ENCODE peak calls at places on chromosomes 6 and 20, in six cellular contexts. S, I, L, E, A and U are unnamed samples.

GRCh38 chr6:155882527-155883333 is 427.1 kb upstream of the NOX3 start:
- DNase-seq in L (no peak), E (no peak), S (no peak), A (no peak), I (no peak), U (no peak)

GRCh38 chr6:33904050-33904827 is 100.4 kb upstream of the MLN start:
- DNase-seq in S (peak; percentile 81), A (peak; percentile 35), I (no peak), E (peak; percentile 89), L (peak; percentile 34), U (peak; percentile 5)

GRCh38 chr20:1468117-1468624 is 1.5 kb upstream of the NSFL1C start:
- DNase-seq in I (no peak), E (no peak), S (no peak), A (no peak), L (no peak), U (no peak)

GRCh38 chr20:64111841-64112641 is 4.7 kb upstream of the NPBWR2 start:
- DNase-seq in L (peak; percentile 37), S (no peak), I (peak; percentile 91), A (no peak), E (peak; percentile 71), U (no peak)

GRCh38 chr6:2630362-2630761 is 120.4 kb downstream of the MYLK4 start:
- DNase-seq in E (no peak), L (no peak), A (peak; percentile 57), S (no peak), I (no peak), U (no peak)

GRCh38 chr20:36885355-36885754 is 9.4 kb downstream of the TLDC2 start:
- DNase-seq in A (no peak), I (no peak), E (no peak), L (no peak), S (no peak), U (no peak)

GRCh38 chr6:169427856-169428255 is 174.2 kb upstream of the THBS2 start:
- DNase-seq in L (no peak), S (no peak), E (no peak), I (no peak), A (peak; percentile 40), U (no peak)

GRCh38 chr20:58890454-58891075 is 38.0 kb downstream of the GNAS start:
- DNase-seq in L (peak; percentile 83), S (peak; percentile 78), E (peak; percentile 94), I (peak; percentile 90), A (peak; percentile 75), U (no peak)

GRCh38 chr20:1624811-1625690 is 5.2 kb upstream of the SIRPB1 start:
- DNase-seq in S (no peak), I (no peak), L (no peak), E (no peak), A (no peak), U (no peak)

GRCh38 chr6:141123084-141123483 is 1009.6 kb upstream of the GJE1 start:
- DNase-seq in S (no peak), I (no peak), E (no peak), L (no peak), A (no peak), U (no peak)

GRCh38 chr6:166313255-166314070 is 5.3 kb upstream of the PRR18 start:
- DNase-seq in I (peak; percentile 65), E (no peak), L (no peak), A (peak; percentile 36), S (peak; percentile 51), U (no peak)

GRCh38 chr6:56021943-56022342 is 146.6 kb upstream of the BMP5 start:
- DNase-seq in S (no peak), E (no peak), I (peak; percentile 25), A (no peak), L (no peak), U (no peak)

GRCh38 chr6:99810942-99811633 is 182.9 kb downstream of the MCHR2 start:
- DNase-seq in E (no peak), S (no peak), A (no peak), L (peak; percentile 53), I (no peak), U (no peak)

GRCh38 chr6:41824571-41825569 is 37.4 kb downstream of the TOMM6 start:
- DNase-seq in E (no peak), L (no peak), I (no peak), S (no peak), A (no peak), U (no peak)

GRCh38 chr20:33415948-33416347 is 14.6 kb upstream of the CDK5RAP1 start:
- DNase-seq in I (peak; percentile 64), S (no peak), E (no peak), L (no peak), A (peak; percentile 28), U (no peak)

GRCh38 chr20:2874456-2874855 is 1.2 kb downstream of the PTPRA start:
- DNase-seq in A (no peak), L (no peak), E (no peak), I (no peak), S (no peak), U (no peak)

GRCh38 chr6:25360611-25361010 is 81.4 kb downstream of the CARMIL1 start:
- DNase-seq in E (no peak), A (no peak), S (no peak), I (no peak), L (no peak), U (no peak)

GRCh38 chr6:31660998-31661866 is 654 bp upstream of the C6orf47 start:
- DNase-seq in I (no peak), A (no peak), L (no peak), S (no peak), E (no peak), U (no peak)

GRCh38 chr6:130577178-130577919 is 211.5 kb downstream of the TMEM200A start:
- DNase-seq in E (no peak), S (no peak), L (no peak), I (no peak), A (no peak), U (no peak)

GRCh38 chr6:133079901-133080300 is 161.3 kb upstream of the EYA4 start:
- DNase-seq in S (no peak), E (no peak), L (no peak), A (no peak), I (no peak), U (no peak)

GRCh38 chr20:61588356-61589054 is 336.4 kb downstream of the CDH4 start:
- DNase-seq in I (no peak), A (no peak), L (peak; percentile 4), S (no peak), E (no peak), U (no peak)

GRCh38 chr6:84026721-84027164 is 6.8 kb upstream of the MRAP2 start:
- DNase-seq in E (no peak), L (no peak), I (no peak), A (no peak), S (no peak), U (no peak)

GRCh38 chr20:2631228-2631627 is 21.2 kb upstream of the NOP56 start:
- DNase-seq in L (no peak), I (no peak), S (no peak), E (no peak), A (no peak), U (no peak)

GRCh38 chr20:10385850-10386544 is 48.0 kb downstream of the MKKS start:
- DNase-seq in E (no peak), S (no peak), L (no peak), I (no peak), A (no peak), U (no peak)

GRCh38 chr6:83827050-83827449 is 26.1 kb upstream of the RIPPLY2 start:
- DNase-seq in S (no peak), E (no peak), I (no peak), A (no peak), L (no peak), U (peak; percentile 15)

GRCh38 chr6:142902636-142903053 is 42.3 kb downstream of the HIVEP2 start:
- DNase-seq in L (peak; percentile 62), S (peak; percentile 88), A (peak; percentile 61), E (peak; percentile 87), I (no peak), U (no peak)
- H3K4me1 ChIP-seq in L (peaks cover 15% of the 10 kb centered on the region), S (peaks cover 91% of the 10 kb centered on the region), A (peaks cover 18% of the 10 kb centered on the region), E (peaks cover 15% of the 10 kb centered on the region), I (no peaks in the 10 kb centered on the region), U (no peaks in the 10 kb centered on the region)

DNA sequence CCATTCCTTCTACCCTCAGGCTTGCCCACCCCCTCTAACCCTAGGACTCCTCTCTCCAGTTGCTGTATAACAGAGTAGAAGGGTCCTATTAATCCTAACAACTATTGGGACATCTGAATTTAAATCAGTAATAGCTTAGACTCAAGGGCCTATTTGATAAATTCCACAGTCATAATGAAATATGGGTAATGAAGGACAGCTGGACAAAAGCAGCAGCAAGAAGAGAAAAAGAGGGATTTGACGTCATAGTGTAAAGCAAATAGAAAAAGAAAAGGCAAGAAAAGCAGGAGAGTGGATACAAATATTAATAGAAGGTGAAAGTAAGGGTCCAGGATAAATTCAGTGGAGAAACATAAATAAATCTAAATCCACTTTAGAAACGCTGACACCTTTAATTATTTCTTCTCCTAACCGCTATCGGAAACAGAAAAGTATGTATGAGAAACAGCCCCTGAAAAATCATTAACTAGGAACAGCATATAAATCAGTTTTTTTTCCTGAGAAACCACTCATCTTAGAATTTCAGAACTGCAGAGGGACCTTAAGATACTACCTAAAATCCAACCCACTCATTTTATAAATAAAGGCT is 12.8 kb downstream of the FKBP5 start:
- DNase-seq in L (no peak), A (no peak), E (no peak), S (no peak), I (no peak), U (no peak)
- H3K4me1 ChIP-seq in L (peaks cover 83% of the 10 kb centered on the region), A (peaks cover 72% of the 10 kb centered on the region), E (peaks cover 13% of the 10 kb centered on the region), S (peaks cover 69% of the 10 kb centered on the region), I (peaks cover 10% of the 10 kb centered on the region), U (no peaks in the 10 kb centered on the region)

DNA sequence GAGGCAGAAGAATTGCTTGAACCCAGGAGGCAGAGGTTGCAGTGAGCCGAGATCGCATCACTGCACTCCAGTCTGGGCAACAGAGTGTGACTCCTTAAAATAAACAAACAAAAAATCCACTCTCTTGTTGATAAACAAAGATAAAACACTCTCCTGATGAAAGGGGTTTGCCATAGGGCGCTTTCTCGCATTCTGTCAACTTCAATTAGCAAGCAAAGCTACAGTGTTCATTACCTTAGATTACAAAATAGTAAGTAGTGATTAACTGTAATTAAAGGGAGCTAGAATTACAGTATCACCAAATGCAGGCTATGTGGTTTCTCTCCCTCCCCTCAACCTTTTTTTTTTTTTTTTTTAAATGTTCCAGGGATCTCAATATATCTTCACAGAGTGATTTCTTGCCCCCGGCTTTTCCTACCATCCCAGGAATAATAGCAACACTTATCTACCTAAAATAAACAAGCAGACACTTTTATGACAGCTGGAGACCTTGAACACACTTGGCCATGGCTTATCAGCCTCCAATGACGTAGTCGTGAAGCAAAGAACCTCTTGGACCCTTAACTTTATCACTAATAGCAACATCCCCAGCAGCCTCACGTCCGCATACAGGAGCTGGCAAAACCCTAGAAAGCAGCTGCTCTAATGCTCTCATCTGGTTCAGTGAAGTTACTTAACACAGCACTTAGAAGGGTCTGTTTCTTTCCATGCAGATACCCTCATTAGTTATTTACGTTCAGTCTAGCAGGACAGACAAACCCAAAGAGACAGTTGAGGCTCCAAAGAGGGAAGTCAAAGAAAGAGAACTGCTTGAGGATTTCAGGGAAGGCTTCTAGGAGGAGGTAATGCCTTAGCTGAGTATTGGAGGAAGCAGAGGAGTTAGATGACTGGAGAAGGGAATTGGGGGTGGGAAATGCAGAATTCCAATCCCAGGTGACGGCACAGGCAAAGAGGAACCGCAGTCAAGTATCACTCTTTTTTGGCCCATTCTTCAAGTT is 37.9 kb upstream of the NEDD9 start:
- DNase-seq in A (peak; percentile 67), L (no peak), E (no peak), I (peak; percentile 23), S (no peak), U (no peak)
- H3K4me1 ChIP-seq in A (peaks cover 37% of the 10 kb centered on the region), L (peaks cover 43% of the 10 kb centered on the region), E (no peaks in the 10 kb centered on the region), I (no peaks in the 10 kb centered on the region), S (peaks cover 5% of the 10 kb centered on the region), U (no peaks in the 10 kb centered on the region)

DNA sequence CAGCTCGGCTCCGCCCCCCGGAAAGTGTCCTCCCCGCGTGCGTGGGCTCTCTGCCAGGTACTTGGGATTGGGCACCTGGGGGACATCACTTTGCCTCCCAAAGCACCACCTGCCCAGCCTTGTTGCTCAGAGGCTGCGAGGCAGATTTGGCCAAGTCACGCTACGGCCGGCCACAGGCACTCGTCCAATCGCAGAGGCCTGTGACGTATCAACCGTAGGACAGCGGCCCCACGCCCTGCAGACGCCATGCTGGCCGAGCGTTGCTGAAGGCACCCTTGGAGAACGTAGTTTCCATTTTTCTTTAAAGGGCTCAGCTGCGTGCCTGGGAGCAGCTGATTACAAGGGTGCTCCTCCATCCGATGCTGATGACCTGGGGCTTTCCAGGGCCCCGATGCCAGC is 3.1 kb downstream of the NTSR1 start:
- DNase-seq in E (no peak), A (no peak), L (no peak), I (no peak), S (no peak), U (no peak)
- H3K4me1 ChIP-seq in E (no peaks in the 10 kb centered on the region), A (peaks cover 5% of the 10 kb centered on the region), L (no peaks in the 10 kb centered on the region), I (no peaks in the 10 kb centered on the region), S (peaks cover 15% of the 10 kb centered on the region), U (peaks cover 14% of the 10 kb centered on the region)